ENCODE peak calls at places on chromosome 16, in seven cellular contexts. U is globus pallidus; O is NCI-H524; H is GM12891; Z is WERI-Rb-1; V is stimulated activated CD4-positive, alpha-beta T cell treated with anti-CD3 and anti-CD28 coated beads, Interleukin-2, amount 100 ng/mL, for 48 hours; B is GM23248. F is an unnamed sample.

GRCh38 chr16:2179576-2179975 is 16.8 kb downstream of the CASKIN1 start:
- DNase-seq in U (no peak), O (no peak), H (no peak), Z (no peak), V (no peak), B (no peak), F (no peak)

GRCh38 chr16:73298562-73298961 is 250.6 kb upstream of the ZFHX3 start:
- DNase-seq in U (no peak), O (no peak), H (no peak), Z (no peak), V (no peak), B (peak; percentile 8), F (no peak)

GRCh38 chr16:89921699-89922476 is 1.3 kb upstream of the TUBB3 start:
- DNase-seq in U (no peak), O (no peak), H (no peak), Z (peak; percentile 65), V (no peak), B (peak; percentile 99), F (peak; percentile 94)

GRCh38 chr16:73743665-73744496 is 552.7 kb upstream of the PSMD7 start:
- DNase-seq in U (no peak), O (no peak), H (no peak), Z (peak; percentile 31), V (no peak), B (no peak), F (no peak)

GRCh38 chr16:84898447-84898846 is 78.7 kb downstream of the CRISPLD2 start:
- DNase-seq in U (no peak), O (no peak), H (no peak), Z (no peak), V (no peak), B (peak; percentile 19), F (no peak)

GRCh38 chr16:24999088-24999670 is 16.0 kb downstream of the ARHGAP17 start:
- DNase-seq in U (no peak), O (no peak), H (no peak), Z (no peak), V (no peak), B (peak; percentile 45), F (no peak)

GRCh38 chr16:29820730-29821662 is 734 bp downstream of the MVP start:
- DNase-seq in U (no peak), O (peak; percentile 50), H (peak; percentile 55), Z (no peak), V (no peak), B (peak; percentile 60), F (no peak)

GRCh38 chr16:79770244-79771064 is 169.9 kb upstream of the MAF start:
- DNase-seq in U (peak; percentile 83), O (peak; percentile 81), H (peak; percentile 85), Z (peak; percentile 27), V (peak; percentile 52), B (peak; percentile 95), F (peak; percentile 83)

GRCh38 chr16:64250866-64251265 is 871.0 kb downstream of the CDH11 start:
- DNase-seq in U (no peak), O (no peak), H (no peak), Z (no peak), V (no peak), B (peak; percentile 11), F (no peak)

GRCh38 chr16:89922884-89923639 is at the start of gene TUBB3:
- DNase-seq in U (peak; percentile 53), O (peak; percentile 85), H (peak; percentile 81), Z (peak; percentile 69), V (no peak), B (peak; percentile 94), F (peak; percentile 87)

GRCh38 chr16:14324581-14324980 is 253.5 kb downstream of the MRTFB start:
- DNase-seq in U (no peak), O (no peak), H (no peak), Z (no peak), V (no peak), B (peak; percentile 83), F (no peak)

GRCh38 chr16:80640316-80640715 is 99.5 kb downstream of the DYNLRB2 start:
- DNase-seq in U (no peak), O (no peak), H (no peak), Z (no peak), V (no peak), B (no peak), F (no peak)

GRCh38 chr16:23030001-23030400 is 119.3 kb downstream of the USP31 start:
- DNase-seq in U (no peak), O (no peak), H (no peak), Z (no peak), V (no peak), B (no peak), F (no peak)

GRCh38 chr16:14289692-14290340 is 218.7 kb downstream of the MRTFB start:
- DNase-seq in U (no peak), O (peak; percentile 26), H (no peak), Z (peak; percentile 43), V (no peak), B (peak; percentile 25), F (no peak)

GRCh38 chr16:88760424-88761142 is 24.4 kb downstream of the PIEZO1 start:
- DNase-seq in U (no peak), O (no peak), H (no peak), Z (no peak), V (no peak), B (no peak), F (no peak)

GRCh38 chr16:89120281-89120680 is 26.6 kb downstream of the ACSF3 start:
- DNase-seq in U (no peak), O (no peak), H (no peak), Z (no peak), V (no peak), B (no peak), F (no peak)

GRCh38 chr16:51009813-51010212 is 141.3 kb downstream of the SALL1 start:
- DNase-seq in U (no peak), O (no peak), H (no peak), Z (no peak), V (no peak), B (no peak), F (no peak)

GRCh38 chr16:53094013-53094630 is 39.3 kb downstream of the CHD9 start:
- DNase-seq in U (peak; percentile 51), O (no peak), H (no peak), Z (no peak), V (no peak), B (no peak), F (peak; percentile 68)

GRCh38 chr16:87470332-87470731 is 22.5 kb downstream of the ZCCHC14 start:
- DNase-seq in U (no peak), O (peak; percentile 10), H (no peak), Z (peak; percentile 42), V (no peak), B (peak; percentile 51), F (no peak)

GRCh38 chr16:88686439-88687253 is at the start of gene SNAI3:
- DNase-seq in U (no peak), O (peak; percentile 37), H (peak; percentile 95), Z (peak; percentile 80), V (peak; percentile 82), B (peak; percentile 58), F (peak; percentile 68)

GRCh38 chr16:73846292-73846849 is 450.2 kb upstream of the PSMD7 start:
- DNase-seq in U (peak; percentile 7), O (peak; percentile 45), H (no peak), Z (peak; percentile 9), V (no peak), B (peak; percentile 1), F (no peak)

GRCh38 chr16:10466861-10467260 is 81.0 kb downstream of the ATF7IP2 start:
- DNase-seq in U (no peak), O (no peak), H (no peak), Z (no peak), V (no peak), B (no peak), F (no peak)

GRCh38 chr16:65118866-65119265 is 3.0 kb downstream of the CDH11 start:
- DNase-seq in U (peak; percentile 58), O (no peak), H (no peak), Z (no peak), V (no peak), B (peak; percentile 27), F (no peak)

GRCh38 chr16:69563605-69564580 is 1.9 kb upstream of the NFAT5 start:
- DNase-seq in U (peak; percentile 15), O (no peak), H (no peak), Z (peak; percentile 45), V (peak; percentile 59), B (peak; percentile 40), F (no peak)

GRCh38 chr16:77951788-77952187 is 70.6 kb upstream of the CLEC3A start:
- DNase-seq in U (no peak), O (peak; percentile 71), H (peak; percentile 20), Z (peak; percentile 47), V (no peak), B (no peak), F (no peak)

GRCh38 chr16:77227745-77228144 is 28.5 kb downstream of the SYCE1L start:
- DNase-seq in U (no peak), O (no peak), H (no peak), Z (no peak), V (no peak), B (no peak), F (no peak)

GRCh38 chr16:24685539-24686432 is 43.7 kb upstream of the TNRC6A start:
- DNase-seq in U (peak; percentile 64), O (peak; percentile 20), H (no peak), Z (no peak), V (no peak), B (peak; percentile 84), F (peak; percentile 82)

GRCh38 chr16:86229866-86230656 is 280.3 kb upstream of the FOXF1 start:
- DNase-seq in U (no peak), O (no peak), H (no peak), Z (no peak), V (no peak), B (no peak), F (no peak)

GRCh38 chr16:23423496-23424049 is 29.4 kb downstream of the COG7 start:
- DNase-seq in U (no peak), O (no peak), H (no peak), Z (no peak), V (no peak), B (peak; percentile 88), F (peak; percentile 99)

GRCh38 chr16:84610385-84610784 is 7.5 kb downstream of the COTL1 start:
- DNase-seq in U (no peak), O (no peak), H (no peak), Z (no peak), V (no peak), B (no peak), F (no peak)

GRCh38 chr16:72910371-72910770 is 137.6 kb downstream of the ZFHX3 start:
- DNase-seq in U (no peak), O (peak; percentile 25), H (no peak), Z (no peak), V (no peak), B (no peak), F (no peak)

GRCh38 chr16:84730406-84731106 is 30.8 kb downstream of the USP10 start:
- DNase-seq in U (no peak), O (no peak), H (no peak), Z (no peak), V (no peak), B (peak; percentile 98), F (peak; percentile 92)

GRCh38 chr16:21990381-21990944 is 10.5 kb downstream of the PDZD9 start:
- DNase-seq in U (no peak), O (no peak), H (no peak), Z (no peak), V (no peak), B (no peak), F (no peak)

GRCh38 chr16:23114131-23114904 is 34.9 kb downstream of the USP31 start:
- DNase-seq in U (no peak), O (peak; percentile 41), H (no peak), Z (no peak), V (no peak), B (no peak), F (no peak)

GRCh38 chr16:31246296-31246695 is 13.5 kb upstream of the ITGAM start:
- DNase-seq in U (no peak), O (no peak), H (no peak), Z (no peak), V (no peak), B (no peak), F (no peak)

GRCh38 chr16:11833951-11834695 is 17.2 kb downstream of the RSL1D1 start:
- DNase-seq in U (no peak), O (no peak), H (no peak), Z (no peak), V (no peak), B (peak; percentile 86), F (no peak)

GRCh38 chr16:12543700-12544476 is 259.8 kb downstream of the CPPED1 start:
- DNase-seq in U (peak; percentile 35), O (no peak), H (no peak), Z (no peak), V (no peak), B (no peak), F (no peak)

GRCh38 chr16:88688013-88688778 is 1.9 kb upstream of the SNAI3 start:
- DNase-seq in U (no peak), O (peak; percentile 14), H (no peak), Z (peak; percentile 86), V (no peak), B (no peak), F (no peak)